ENCODE peak calls at places on chromosomes 6 and 20, in four cellular contexts. One of them, this sample, is unnamed. For H3K9me3, the result is how much of the 10 kb centered on the place peaks cover.

GRCh38 chr6:108609276-108609769 is 48.6 kb downstream of the FOXO3 start:
- DNase-seq in sigmoid colon: no peak
- DNase-seq in CD8-positive, alpha-beta T cell: no peak
- DNase-seq in cardiac muscle cell: no peak
- DNase-seq in this sample: no peak

GRCh38 chr20:8547035-8547649 is 415.1 kb downstream of the PLCB1 start:
- DNase-seq in CD8-positive, alpha-beta T cell: no peak
- DNase-seq in cardiac muscle cell: no peak
- DNase-seq in sigmoid colon: no peak
- DNase-seq in this sample: no peak

GRCh38 chr6:156010-156409 is 136.3 kb upstream of the DUSP22 start:
- DNase-seq in sigmoid colon: no peak
- DNase-seq in CD8-positive, alpha-beta T cell: no peak
- DNase-seq in cardiac muscle cell: no peak
- DNase-seq in this sample: no peak

GRCh38 chr6:44180406-44180805 is 21.8 kb downstream of the CAPN11 start:
- DNase-seq in sigmoid colon: no peak
- DNase-seq in cardiac muscle cell: no peak
- DNase-seq in CD8-positive, alpha-beta T cell: no peak
- DNase-seq in this sample: no peak

GRCh38 chr6:34065470-34066283 is 80.2 kb downstream of the GRM4 start:
- DNase-seq in cardiac muscle cell: no peak
- DNase-seq in sigmoid colon: no peak
- DNase-seq in CD8-positive, alpha-beta T cell: no peak
- DNase-seq in this sample: peak

GRCh38 chr6:167311286-167311685 is 13.6 kb upstream of the TTLL2 start:
- DNase-seq in cardiac muscle cell: peak
- DNase-seq in CD8-positive, alpha-beta T cell: no peak
- DNase-seq in sigmoid colon: peak
- DNase-seq in this sample: no peak

GRCh38 chr6:108557494-108558371 is 3.0 kb upstream of the FOXO3 start:
- DNase-seq in sigmoid colon: peak
- DNase-seq in cardiac muscle cell: peak
- DNase-seq in CD8-positive, alpha-beta T cell: peak
- DNase-seq in this sample: peak

GRCh38 chr6:30076333-30076732 is 764 bp upstream of the RNF39 start:
- DNase-seq in CD8-positive, alpha-beta T cell: no peak
- DNase-seq in sigmoid colon: no peak
- DNase-seq in cardiac muscle cell: no peak
- DNase-seq in this sample: no peak

GRCh38 chr20:47428851-47429336 is 72.4 kb upstream of the ZMYND8 start:
- DNase-seq in CD8-positive, alpha-beta T cell: no peak
- DNase-seq in sigmoid colon: no peak
- DNase-seq in cardiac muscle cell: no peak
- DNase-seq in this sample: no peak

GRCh38 chr6:66538548-66539135 is 831.6 kb upstream of the EYS start:
- DNase-seq in CD8-positive, alpha-beta T cell: no peak
- DNase-seq in sigmoid colon: no peak
- DNase-seq in cardiac muscle cell: no peak
- DNase-seq in this sample: no peak

GRCh38 chr20:47118641-47119040 is 224.0 kb downstream of the EYA2 start:
- DNase-seq in sigmoid colon: peak
- DNase-seq in cardiac muscle cell: no peak
- DNase-seq in CD8-positive, alpha-beta T cell: no peak
- DNase-seq in this sample: no peak

GRCh38 chr6:90284745-90285481 is 11.7 kb downstream of the BACH2 start:
- DNase-seq in sigmoid colon: no peak
- DNase-seq in cardiac muscle cell: no peak
- DNase-seq in CD8-positive, alpha-beta T cell: no peak
- DNase-seq in this sample: no peak

GRCh38 chr6:116328528-116328903 is 42.2 kb upstream of the DSE start:
- DNase-seq in cardiac muscle cell: no peak
- DNase-seq in sigmoid colon: no peak
- DNase-seq in CD8-positive, alpha-beta T cell: no peak
- DNase-seq in this sample: no peak

GRCh38 chr6:38068854-38069253 is 249.3 kb downstream of the ZFAND3 start:
- DNase-seq in sigmoid colon: no peak
- DNase-seq in cardiac muscle cell: no peak
- DNase-seq in CD8-positive, alpha-beta T cell: no peak
- DNase-seq in this sample: no peak

GRCh38 chr20:37155987-37156386 is 23.1 kb upstream of the RPN2 start:
- DNase-seq in sigmoid colon: no peak
- DNase-seq in CD8-positive, alpha-beta T cell: no peak
- DNase-seq in cardiac muscle cell: no peak
- DNase-seq in this sample: no peak

GRCh38 chr20:13884803-13885202 is 100.0 kb downstream of the NDUFAF5 start:
- DNase-seq in sigmoid colon: no peak
- DNase-seq in CD8-positive, alpha-beta T cell: no peak
- DNase-seq in cardiac muscle cell: no peak
- DNase-seq in this sample: no peak

GRCh38 chr6:93136111-93136510 is 283.2 kb downstream of the EPHA7 start:
- DNase-seq in cardiac muscle cell: no peak
- DNase-seq in CD8-positive, alpha-beta T cell: no peak
- DNase-seq in sigmoid colon: peak
- DNase-seq in this sample: no peak

GRCh38 chr6:9252784-9253183 is 817.4 kb upstream of the SLC35B3 start:
- DNase-seq in sigmoid colon: no peak
- DNase-seq in cardiac muscle cell: no peak
- DNase-seq in CD8-positive, alpha-beta T cell: no peak
- DNase-seq in this sample: no peak

GRCh38 chr6:48280035-48280434 is 169.0 kb upstream of the PTCHD4 start:
- DNase-seq in sigmoid colon: no peak
- DNase-seq in CD8-positive, alpha-beta T cell: no peak
- DNase-seq in cardiac muscle cell: no peak
- DNase-seq in this sample: no peak

GRCh38 chr20:37734228-37734980 is 40.6 kb downstream of the CTNNBL1 start:
- DNase-seq in sigmoid colon: no peak
- DNase-seq in CD8-positive, alpha-beta T cell: no peak
- DNase-seq in cardiac muscle cell: no peak
- DNase-seq in this sample: no peak

GRCh38 chr20:50848846-50849673 is 54.2 kb downstream of the BCAS4 start:
- DNase-seq in cardiac muscle cell: no peak
- DNase-seq in CD8-positive, alpha-beta T cell: no peak
- DNase-seq in sigmoid colon: no peak
- DNase-seq in this sample: no peak

GRCh38 chr20:16785221-16785620 is 37.1 kb downstream of the OTOR start:
- DNase-seq in cardiac muscle cell: no peak
- DNase-seq in CD8-positive, alpha-beta T cell: no peak
- DNase-seq in sigmoid colon: no peak
- DNase-seq in this sample: no peak

GRCh38 chr6:43454290-43455033 is 886 bp downstream of the DLK2 start:
- DNase-seq in sigmoid colon: peak
- DNase-seq in cardiac muscle cell: peak
- DNase-seq in CD8-positive, alpha-beta T cell: peak
- DNase-seq in this sample: peak

GRCh38 chr20:11101243-11101642 is 427.4 kb upstream of the JAG1 start:
- DNase-seq in sigmoid colon: no peak
- DNase-seq in CD8-positive, alpha-beta T cell: no peak
- DNase-seq in cardiac muscle cell: no peak
- DNase-seq in this sample: no peak

GRCh38 chr6:34664270-34664971 is 32.1 kb downstream of the ILRUN start:
- DNase-seq in cardiac muscle cell: no peak
- DNase-seq in CD8-positive, alpha-beta T cell: no peak
- DNase-seq in sigmoid colon: no peak
- DNase-seq in this sample: no peak

GRCh38 chr6:14079433-14079832 is 38.1 kb upstream of the CD83 start:
- DNase-seq in CD8-positive, alpha-beta T cell: no peak
- DNase-seq in cardiac muscle cell: no peak
- DNase-seq in sigmoid colon: no peak
- DNase-seq in this sample: peak

GRCh38 chr20:19609642-19610223 is 148.3 kb upstream of the RIN2 start:
- DNase-seq in cardiac muscle cell: no peak
- DNase-seq in sigmoid colon: no peak
- DNase-seq in CD8-positive, alpha-beta T cell: no peak
- DNase-seq in this sample: no peak

GRCh38 chr6:76264466-76264865 is 192.0 kb upstream of the IMPG1 start:
- DNase-seq in CD8-positive, alpha-beta T cell: no peak
- DNase-seq in cardiac muscle cell: no peak
- DNase-seq in sigmoid colon: no peak
- DNase-seq in this sample: no peak

GRCh38 chr6:166556871-166557322 is 29.6 kb downstream of the RAMACL start:
- DNase-seq in CD8-positive, alpha-beta T cell: no peak
- DNase-seq in sigmoid colon: peak
- DNase-seq in cardiac muscle cell: no peak
- DNase-seq in this sample: peak

GRCh38 chr6:26383624-26384417 is 913 bp downstream of the BTN2A2 start:
- DNase-seq in cardiac muscle cell: peak
- DNase-seq in CD8-positive, alpha-beta T cell: peak
- DNase-seq in sigmoid colon: no peak
- DNase-seq in this sample: no peak

DNA sequence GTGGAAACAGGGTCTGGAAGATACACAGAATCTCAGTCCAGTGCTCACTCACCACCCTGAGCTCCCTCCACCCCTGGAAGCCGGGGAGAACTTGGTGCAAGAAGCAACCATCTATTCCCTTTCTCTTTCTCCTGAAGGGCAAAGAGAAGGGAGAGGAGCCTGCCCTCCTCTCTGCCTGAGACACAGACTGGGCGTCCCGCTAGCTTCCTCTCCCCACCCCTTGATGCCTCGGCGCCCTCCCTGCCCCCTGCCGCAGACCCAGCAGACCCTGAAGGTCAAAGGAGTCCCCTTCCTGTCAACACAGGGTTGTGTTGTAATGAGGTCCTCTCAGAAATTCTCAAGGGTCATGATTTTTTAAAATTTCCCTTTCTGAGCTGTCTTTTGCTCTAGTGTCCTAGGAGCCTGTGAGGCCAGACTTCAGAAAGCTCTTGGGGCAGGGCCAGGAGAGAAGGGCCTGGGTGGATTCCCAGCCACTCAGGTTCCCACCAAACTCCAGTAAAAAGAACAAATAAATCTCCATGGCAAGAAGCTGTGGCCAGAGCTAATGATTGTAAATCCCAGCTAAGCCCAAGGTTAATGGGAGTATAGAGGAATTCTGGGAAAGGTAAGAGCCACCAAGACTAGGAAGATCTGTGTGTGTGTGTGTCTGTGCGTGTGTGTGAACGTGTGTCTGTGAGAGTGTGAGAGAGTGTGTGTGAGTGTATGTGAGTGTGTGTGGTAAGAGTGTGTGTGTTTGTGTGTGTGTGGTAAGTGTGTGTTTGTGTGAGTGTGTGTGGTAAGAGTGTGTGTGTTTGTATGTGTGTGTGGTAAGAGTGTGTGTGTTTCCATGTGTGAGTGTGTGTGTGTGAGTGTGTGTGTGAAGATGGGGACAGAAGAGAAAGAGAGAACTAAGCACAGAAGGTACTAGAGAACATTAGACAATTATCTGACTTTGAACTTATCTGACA is 1.0 kb upstream of the JPH2 start:
- DNase-seq in CD8-positive, alpha-beta T cell: no peak
- DNase-seq in cardiac muscle cell: peak
- DNase-seq in sigmoid colon: peak
- DNase-seq in this sample: no peak
- H3K4me3 ChIP-seq in CD8-positive, alpha-beta T cell: peak
- H3K4me3 ChIP-seq in cardiac muscle cell: peak
- H3K4me3 ChIP-seq in sigmoid colon: peak
- H3K4me3 ChIP-seq in this sample: no peak

GRCh38 chr6:35663447-35664235 is 25.1 kb downstream of the FKBP5 start:
- DNase-seq in cardiac muscle cell: peak
- DNase-seq in sigmoid colon: no peak
- DNase-seq in CD8-positive, alpha-beta T cell: no peak
- DNase-seq in this sample: no peak

GRCh38 chr6:35668096-35668495 is 20.6 kb downstream of the FKBP5 start:
- DNase-seq in CD8-positive, alpha-beta T cell: no peak
- DNase-seq in cardiac muscle cell: no peak
- DNase-seq in sigmoid colon: no peak
- DNase-seq in this sample: no peak

GRCh38 chr6:35664945-35665344 is 23.8 kb downstream of the FKBP5 start:
- DNase-seq in sigmoid colon: no peak
- DNase-seq in CD8-positive, alpha-beta T cell: no peak
- DNase-seq in cardiac muscle cell: no peak
- DNase-seq in this sample: no peak

GRCh38 chr6:35663001-35663400 is 25.7 kb downstream of the FKBP5 start:
- DNase-seq in sigmoid colon: no peak
- DNase-seq in cardiac muscle cell: peak
- DNase-seq in CD8-positive, alpha-beta T cell: no peak
- DNase-seq in this sample: no peak

DNA sequence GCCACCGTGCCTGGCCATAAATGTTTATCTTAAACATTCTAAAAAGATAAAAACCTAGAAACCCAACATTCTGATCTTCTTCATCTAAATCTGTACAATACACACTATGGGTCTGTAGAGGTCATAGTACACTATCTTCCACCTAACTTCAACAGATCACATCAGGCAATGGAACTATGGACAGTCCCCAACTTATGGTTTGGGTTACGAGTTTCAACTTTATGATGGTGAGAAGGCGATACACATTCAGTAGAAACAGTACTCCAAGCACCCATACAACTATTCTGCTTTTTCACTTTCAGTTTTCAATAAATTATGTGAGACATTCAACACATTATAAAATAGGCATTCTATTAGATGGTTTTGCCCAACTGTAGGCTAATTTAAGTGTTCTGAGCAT is 23.1 kb downstream of the FKBP5 start:
- DNase-seq in cardiac muscle cell: no peak
- DNase-seq in sigmoid colon: no peak
- DNase-seq in CD8-positive, alpha-beta T cell: no peak
- DNase-seq in this sample: no peak
- H3K27ac ChIP-seq in cardiac muscle cell: no peak
- H3K27ac ChIP-seq in sigmoid colon: no peak
- H3K27ac ChIP-seq in CD8-positive, alpha-beta T cell: no peak
- H3K27ac ChIP-seq in this sample: no peak

GRCh38 chr20:49478754-49479689 is 3.4 kb downstream of the KCNB1 start:
- DNase-seq in CD8-positive, alpha-beta T cell: no peak
- DNase-seq in cardiac muscle cell: no peak
- DNase-seq in sigmoid colon: no peak
- DNase-seq in this sample: no peak

GRCh38 chr20:49478266-49478665 is 4.2 kb downstream of the KCNB1 start:
- DNase-seq in CD8-positive, alpha-beta T cell: no peak
- DNase-seq in sigmoid colon: no peak
- DNase-seq in cardiac muscle cell: no peak
- DNase-seq in this sample: no peak

GRCh38 chr20:49481116-49481515 is 1.4 kb downstream of the KCNB1 start:
- DNase-seq in CD8-positive, alpha-beta T cell: no peak
- DNase-seq in sigmoid colon: no peak
- DNase-seq in cardiac muscle cell: no peak
- DNase-seq in this sample: no peak

GRCh38 chr20:49480236-49480635 is 2.2 kb downstream of the KCNB1 start:
- DNase-seq in CD8-positive, alpha-beta T cell: no peak
- DNase-seq in cardiac muscle cell: no peak
- DNase-seq in sigmoid colon: no peak
- DNase-seq in this sample: no peak

GRCh38 chr20:49479785-49480184 is 2.7 kb downstream of the KCNB1 start:
- DNase-seq in cardiac muscle cell: no peak
- DNase-seq in sigmoid colon: no peak
- DNase-seq in CD8-positive, alpha-beta T cell: no peak
- DNase-seq in this sample: no peak
- H3K9me3 ChIP-seq in cardiac muscle cell: under half
- H3K9me3 ChIP-seq in sigmoid colon: under half
- H3K9me3 ChIP-seq in CD8-positive, alpha-beta T cell: under half
- H3K9me3 ChIP-seq in this sample: under half

DNA sequence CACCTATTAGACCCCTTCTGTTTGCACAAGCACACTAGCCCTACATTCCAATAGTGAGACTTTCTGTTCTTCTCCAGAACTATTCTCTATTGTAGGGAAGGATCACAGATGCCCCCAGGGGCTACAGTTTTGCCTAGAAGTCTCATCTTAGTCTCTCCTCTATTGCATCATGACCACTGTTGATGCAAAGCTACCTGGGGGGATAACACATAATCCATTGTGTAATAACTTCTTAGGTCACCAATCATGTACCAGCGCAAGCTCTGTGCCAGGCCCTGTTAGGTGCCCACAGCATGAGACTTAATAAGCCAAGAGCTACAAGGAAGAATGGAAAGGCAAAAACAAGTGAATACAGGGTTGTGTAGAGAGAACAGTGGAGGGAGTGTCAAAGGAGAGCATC is 98.1 kb upstream of the TNFAIP3 start:
- DNase-seq in cardiac muscle cell: no peak
- DNase-seq in sigmoid colon: no peak
- DNase-seq in CD8-positive, alpha-beta T cell: no peak
- DNase-seq in this sample: no peak
- H3K4me3 ChIP-seq in cardiac muscle cell: no peak
- H3K4me3 ChIP-seq in sigmoid colon: no peak
- H3K4me3 ChIP-seq in CD8-positive, alpha-beta T cell: no peak
- H3K4me3 ChIP-seq in this sample: no peak

This sample was measured in right cardiac atrium.